ENCODE peak calls at places on chromosomes 2 and 18, in seven cellular contexts. One of them, this sample, is unnamed.

GRCh38 chr2:66507673-66508127 is 72.8 kb downstream of the MEIS1 start:
- DNase-seq in esophagus squamous epithelium: no peak
- DNase-seq in amniotic stem cell: no peak
- DNase-seq in epithelial cell of esophagus: peak; percentile 34
- DNase-seq in ELR: no peak
- DNase-seq in hepatocyte: no peak
- DNase-seq in epithelial cell of prostate: no peak
- DNase-seq in this sample: peak; percentile 18

GRCh38 chr2:120238728-120239487 is 13.7 kb upstream of the RALB start:
- DNase-seq in ELR: peak; percentile 98
- DNase-seq in epithelial cell of prostate: no peak
- DNase-seq in hepatocyte: peak; percentile 90
- DNase-seq in esophagus squamous epithelium: no peak
- DNase-seq in amniotic stem cell: peak; percentile 72
- DNase-seq in epithelial cell of esophagus: peak; percentile 87
- DNase-seq in this sample: peak; percentile 58

GRCh38 chr18:48706630-48707206 is 167.9 kb downstream of the CTIF start:
- DNase-seq in ELR: no peak
- DNase-seq in epithelial cell of prostate: no peak
- DNase-seq in esophagus squamous epithelium: no peak
- DNase-seq in amniotic stem cell: no peak
- DNase-seq in hepatocyte: no peak
- DNase-seq in epithelial cell of esophagus: no peak
- DNase-seq in this sample: no peak

GRCh38 chr18:23330423-23330822 is 122.7 kb upstream of the RIOK3 start:
- DNase-seq in epithelial cell of prostate: no peak
- DNase-seq in ELR: no peak
- DNase-seq in epithelial cell of esophagus: peak; percentile 10
- DNase-seq in esophagus squamous epithelium: no peak
- DNase-seq in hepatocyte: no peak
- DNase-seq in amniotic stem cell: no peak
- DNase-seq in this sample: peak; percentile 55

GRCh38 chr2:604385-604784 is 72.8 kb downstream of the TMEM18 start:
- DNase-seq in esophagus squamous epithelium: no peak
- DNase-seq in ELR: no peak
- DNase-seq in hepatocyte: no peak
- DNase-seq in epithelial cell of esophagus: no peak
- DNase-seq in amniotic stem cell: no peak
- DNase-seq in epithelial cell of prostate: no peak
- DNase-seq in this sample: no peak

GRCh38 chr2:195312662-195313061 is 344.4 kb upstream of the SLC39A10 start:
- DNase-seq in amniotic stem cell: no peak
- DNase-seq in epithelial cell of esophagus: no peak
- DNase-seq in epithelial cell of prostate: no peak
- DNase-seq in hepatocyte: no peak
- DNase-seq in esophagus squamous epithelium: no peak
- DNase-seq in ELR: no peak
- DNase-seq in this sample: no peak

GRCh38 chr2:7825591-7826312 is 856.1 kb upstream of the ID2 start:
- DNase-seq in amniotic stem cell: peak; percentile 5
- DNase-seq in epithelial cell of esophagus: peak; percentile 91
- DNase-seq in epithelial cell of prostate: peak; percentile 78
- DNase-seq in hepatocyte: peak; percentile 32
- DNase-seq in ELR: peak; percentile 9
- DNase-seq in esophagus squamous epithelium: no peak
- DNase-seq in this sample: peak; percentile 86

GRCh38 chr2:230319211-230319862 is 7.7 kb upstream of the SP140L start:
- DNase-seq in esophagus squamous epithelium: peak; percentile 9
- DNase-seq in amniotic stem cell: no peak
- DNase-seq in hepatocyte: no peak
- DNase-seq in ELR: no peak
- DNase-seq in epithelial cell of prostate: no peak
- DNase-seq in epithelial cell of esophagus: no peak
- DNase-seq in this sample: no peak

GRCh38 chr2:45024600-45025291 is 15.5 kb upstream of the SIX2 start:
- DNase-seq in ELR: peak; percentile 95
- DNase-seq in hepatocyte: peak; percentile 48
- DNase-seq in amniotic stem cell: peak; percentile 89
- DNase-seq in epithelial cell of esophagus: peak; percentile 83
- DNase-seq in esophagus squamous epithelium: no peak
- DNase-seq in epithelial cell of prostate: peak; percentile 65
- DNase-seq in this sample: peak; percentile 88

GRCh38 chr2:11024687-11025086 is 113.0 kb downstream of the KCNF1 start:
- DNase-seq in epithelial cell of prostate: no peak
- DNase-seq in esophagus squamous epithelium: no peak
- DNase-seq in ELR: no peak
- DNase-seq in hepatocyte: no peak
- DNase-seq in epithelial cell of esophagus: no peak
- DNase-seq in amniotic stem cell: no peak
- DNase-seq in this sample: no peak

This sample was measured in foreskin keratinocyte.